ENCODE peak calls at places on chromosomes 5 and 9, in four cellular contexts. P is heart left ventricle, G is AG09309, X is fibroblast of mammary gland. R is an unnamed sample.

GRCh38 chr9:23746317-23746716 is 79.7 kb downstream of the ELAVL2 start:
- DNase-seq in P (no peak), G (no peak), X (no peak), R (no peak)

GRCh38 chr5:126976520-126977172 is 53.7 kb downstream of the MARCHF3 start:
- DNase-seq in P (no peak), G (no peak), X (no peak), R (no peak)

GRCh38 chr5:75523275-75523674 is 11.6 kb downstream of the POLK start:
- DNase-seq in P (no peak), G (no peak), X (no peak), R (no peak)

GRCh38 chr5:144549580-144549979 is 378.9 kb downstream of the KCTD16 start:
- DNase-seq in P (no peak), G (no peak), X (peak), R (no peak)

GRCh38 chr9:17135578-17135904 is 701 bp downstream of the CNTLN start:
- DNase-seq in P (no peak), G (no peak), X (peak), R (no peak)

GRCh38 chr5:126972062-126972895 is 58.1 kb downstream of the MARCHF3 start:
- DNase-seq in P (no peak), G (no peak), X (no peak), R (peak)

GRCh38 chr5:172361566-172362238 is 78.1 kb upstream of the UBTD2 start:
- DNase-seq in P (no peak), G (peak), X (peak), R (no peak)

GRCh38 chr5:151295138-151295537 is 8.4 kb downstream of the SLC36A3 start:
- DNase-seq in P (no peak), G (no peak), X (peak), R (no peak)

GRCh38 chr5:168941901-168942300 is 359.0 kb downstream of the SLIT3 start:
- DNase-seq in P (no peak), G (no peak), X (peak), R (no peak)

GRCh38 chr5:64603676-64604075 is 86.6 kb upstream of the SHISAL2B start:
- DNase-seq in P (no peak), G (no peak), X (no peak), R (no peak)

GRCh38 chr5:54619732-54620582 is 102.4 kb downstream of the SNX18 start:
- DNase-seq in P (no peak), G (no peak), X (no peak), R (no peak)

GRCh38 chr9:126336350-126337335 is 10.0 kb downstream of the MVB12B start:
- DNase-seq in P (no peak), G (no peak), X (no peak), R (peak)

GRCh38 chr9:2640570-2640969 is 19.0 kb downstream of the VLDLR start:
- DNase-seq in P (no peak), G (no peak), X (no peak), R (no peak)

GRCh38 chr5:138082033-138082432 is 1.8 kb upstream of the WNT8A start:
- DNase-seq in P (no peak), G (no peak), X (no peak), R (no peak)

GRCh38 chr5:115086473-115086872 is 83.2 kb downstream of the TRIM36 start:
- DNase-seq in P (no peak), G (no peak), X (no peak), R (no peak)

GRCh38 chr9:109880276-109881169 is 100.5 kb downstream of the PALM2AKAP2 start:
- DNase-seq in P (no peak), G (no peak), X (peak), R (peak)

GRCh38 chr5:35230043-35230611 is at the start of gene PRLR:
- DNase-seq in P (peak), G (no peak), X (peak), R (peak)

GRCh38 chr9:113546566-113546965 is 83.0 kb downstream of the RGS3 start:
- DNase-seq in P (no peak), G (no peak), X (no peak), R (no peak)

GRCh38 chr5:9658726-9659125 is 28.6 kb upstream of the TAS2R1 start:
- DNase-seq in P (no peak), G (peak), X (no peak), R (no peak)

GRCh38 chr9:20419552-20419951 is 202.7 kb downstream of the MLLT3 start:
- DNase-seq in P (no peak), G (no peak), X (no peak), R (no peak)

GRCh38 chr9:75739884-75740611 is 150.4 kb upstream of the PCSK5 start:
- DNase-seq in P (no peak), G (no peak), X (no peak), R (no peak)

GRCh38 chr5:91384671-91385430 is 1.7 kb upstream of the ARRDC3 start:
- DNase-seq in P (no peak), G (peak), X (peak), R (peak)

GRCh38 chr5:139688712-139689413 is 40.7 kb downstream of the CXXC5 start:
- DNase-seq in P (no peak), G (no peak), X (no peak), R (no peak)

GRCh38 chr5:126449751-126450271 is 26.6 kb downstream of the GRAMD2B start:
- DNase-seq in P (no peak), G (no peak), X (peak), R (peak)

GRCh38 chr5:96483878-96484277 is 50.8 kb upstream of the PCSK1 start:
- DNase-seq in P (no peak), G (no peak), X (peak), R (no peak)

GRCh38 chr9:100098241-100098886 is 436 bp downstream of the ERP44 start:
- DNase-seq in P (peak), G (no peak), X (peak), R (peak)

GRCh38 chr9:109449036-109449798 is 48.9 kb downstream of the PTPN3 start:
- DNase-seq in P (no peak), G (no peak), X (no peak), R (no peak)

GRCh38 chr5:131246515-131246914 is 17.3 kb upstream of the CDC42SE2 start:
- DNase-seq in P (no peak), G (no peak), X (no peak), R (no peak)

GRCh38 chr5:6264394-6264793 is 114.0 kb downstream of the MED10 start:
- DNase-seq in P (no peak), G (no peak), X (no peak), R (no peak)

DNA sequence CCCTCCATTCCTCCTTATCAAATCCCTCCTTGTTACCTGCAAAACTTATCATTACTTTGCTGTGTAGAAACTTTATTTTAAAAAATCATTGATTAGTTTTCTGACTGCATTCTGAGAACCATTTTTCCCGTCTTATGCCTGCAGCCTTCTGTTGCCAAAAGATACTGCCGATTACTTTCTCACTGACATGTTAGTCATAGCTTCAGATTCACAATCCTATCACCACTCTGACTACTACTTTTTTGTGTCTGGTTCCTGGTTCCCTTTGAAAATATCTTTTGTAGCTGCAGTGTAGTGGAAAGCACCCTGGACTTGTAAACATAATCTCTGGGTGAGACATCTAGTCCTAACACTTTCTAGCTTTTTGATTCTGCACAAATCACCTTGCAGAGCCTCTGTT is 71.7 kb downstream of the NR2F1 start:
- DNase-seq in P (no peak), G (no peak), X (peak), R (no peak)
- TF ChIP-seq CTCF in P (no peak), G (no peak), X (no peak), R (no peak)

DNA sequence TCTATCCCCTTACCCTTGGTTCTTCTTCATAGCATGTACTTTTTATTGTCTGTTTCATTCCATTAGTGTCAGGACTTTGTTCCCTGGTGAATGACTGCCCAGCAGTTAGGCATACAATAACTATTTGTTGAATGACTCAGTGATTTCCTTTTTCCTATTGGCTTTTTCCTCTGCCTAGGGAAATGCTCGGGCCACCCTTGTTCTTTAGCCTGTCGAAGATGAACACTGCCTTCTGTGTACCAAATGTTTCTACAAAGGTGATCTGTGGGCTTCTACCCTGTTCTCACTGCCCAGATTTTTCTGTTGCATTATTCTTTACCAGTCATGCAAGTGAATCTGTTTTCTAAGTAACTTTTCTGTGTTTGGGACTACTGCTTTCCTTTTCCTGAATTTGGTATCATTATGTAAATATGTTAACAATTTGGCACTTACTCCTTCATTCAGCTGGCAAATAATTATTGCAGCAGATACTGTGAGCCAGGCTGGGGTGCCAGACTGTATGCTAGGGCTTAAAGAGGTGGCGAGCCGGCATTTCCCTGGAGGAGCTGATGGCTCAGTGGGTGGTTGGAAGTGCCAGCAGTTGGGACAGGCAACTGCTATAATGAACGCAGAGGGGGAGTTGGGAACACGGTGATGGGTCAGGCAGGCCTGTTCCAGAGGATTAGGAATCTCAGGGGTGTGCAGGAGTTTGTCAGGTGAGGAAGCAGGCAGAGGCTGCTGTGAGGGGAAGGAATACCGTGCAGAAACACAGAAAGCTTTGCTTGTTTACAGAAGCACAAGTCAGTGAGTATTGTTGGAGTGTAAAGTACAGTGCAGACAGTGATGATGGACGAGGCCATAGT is 30.6 kb downstream of the KDM4C start:
- DNase-seq in P (no peak), G (no peak), X (peak), R (no peak)
- TF ChIP-seq CTCF in P (no peak), G (no peak), X (no peak), R (no peak)

GRCh38 chr5:129459485-129460120 is 495 bp upstream of the ADAMTS19 start:
- DNase-seq in P (peak), G (no peak), X (peak), R (peak)

GRCh38 chr5:129465945-129466344 is 5.8 kb downstream of the ADAMTS19 start:
- DNase-seq in P (no peak), G (no peak), X (no peak), R (no peak)

GRCh38 chr5:129461816-129462396 is 1.8 kb downstream of the ADAMTS19 start:
- DNase-seq in P (no peak), G (no peak), X (no peak), R (peak)

GRCh38 chr5:129460121-129460950 is at the start of gene ADAMTS19:
- DNase-seq in P (no peak), G (no peak), X (peak), R (peak)

DNA sequence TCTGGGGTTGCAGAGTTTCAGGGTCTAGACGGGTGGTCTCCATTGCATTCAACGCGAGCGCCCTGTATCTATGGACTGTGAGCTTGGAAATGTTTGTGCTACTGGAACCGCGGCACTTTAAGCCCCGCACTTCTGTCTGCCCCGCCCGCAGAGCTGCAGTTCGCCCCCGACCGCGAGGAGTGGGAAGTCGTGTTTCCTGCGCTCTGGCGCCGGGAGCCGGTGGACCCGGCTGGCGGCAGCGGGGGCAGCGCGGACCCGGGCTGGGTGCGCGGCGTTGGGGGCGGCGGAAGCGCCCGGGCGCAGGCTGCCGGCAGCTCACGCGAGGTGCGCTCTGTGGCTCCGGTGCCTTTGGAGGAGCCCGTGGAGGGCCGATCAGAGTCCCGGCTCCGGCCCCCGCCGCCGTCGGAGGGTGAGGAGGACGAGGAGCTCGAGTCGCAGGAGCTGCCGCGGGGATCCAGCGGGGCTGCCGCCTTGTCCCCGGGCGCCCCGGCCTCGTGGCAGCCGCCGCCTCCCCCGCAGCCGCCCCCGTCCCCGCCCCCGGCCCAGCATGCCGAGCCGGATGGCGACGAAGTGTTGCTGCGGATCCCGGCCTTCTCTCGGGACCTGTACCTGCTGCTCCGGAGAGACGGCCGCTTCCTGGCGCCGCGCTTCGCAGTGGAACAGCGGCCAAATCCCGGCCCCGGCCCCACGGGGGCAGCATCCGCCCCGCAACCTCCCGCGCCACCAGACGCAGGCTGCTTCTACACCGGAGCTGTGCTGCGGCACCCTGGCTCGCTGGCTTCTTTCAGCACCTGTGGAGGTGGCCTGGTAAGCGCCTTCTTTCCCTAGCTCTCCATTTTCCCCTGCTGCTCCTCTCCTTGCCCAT is 1.1 kb downstream of the ADAMTS19 start:
- DNase-seq in P (peak), G (no peak), X (no peak), R (peak)
- TF ChIP-seq CTCF in P (peak), G (no peak), X (no peak), R (no peak)

GRCh38 chr9:93247892-93248291 is 64.0 kb downstream of the WNK2 start:
- DNase-seq in P (no peak), G (no peak), X (no peak), R (no peak)
- TF ChIP-seq CTCF in P (no peak), G (no peak), X (no peak), R (no peak)

GRCh38 chr9:9917400-9917799 is 695.4 kb downstream of the PTPRD start:
- DNase-seq in P (no peak), G (no peak), X (no peak), R (no peak)

GRCh38 chr9:9914174-9914573 is 698.6 kb downstream of the PTPRD start:
- DNase-seq in P (no peak), G (no peak), X (no peak), R (no peak)

GRCh38 chr9:9913276-9913832 is 699.4 kb downstream of the PTPRD start:
- DNase-seq in P (no peak), G (no peak), X (no peak), R (no peak)

GRCh38 chr9:9912459-9912858 is 700.3 kb downstream of the PTPRD start:
- DNase-seq in P (no peak), G (no peak), X (peak), R (no peak)
- TF ChIP-seq CTCF in P (no peak), G (no peak), X (peak), R (peak)

DNA sequence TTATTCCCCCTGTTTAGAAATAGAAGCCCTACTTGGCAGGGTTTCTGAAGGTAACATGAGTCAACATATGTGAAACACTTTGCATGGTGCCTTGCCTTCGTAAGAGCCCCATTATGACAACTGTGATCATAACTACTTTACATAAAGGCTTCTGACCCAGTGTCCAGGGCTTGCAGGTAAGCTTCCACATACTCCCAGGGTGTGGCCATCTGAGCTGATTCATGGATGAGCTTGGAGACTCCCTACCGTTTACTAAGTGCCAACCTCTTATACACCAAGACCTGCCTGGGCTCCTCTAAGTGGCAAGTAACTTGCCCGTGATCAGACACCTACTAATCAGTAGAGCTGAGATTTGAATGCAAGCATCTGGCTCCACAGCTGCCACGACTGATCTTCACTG is 62.8 kb upstream of the C5orf58 start:
- DNase-seq in P (no peak), G (no peak), X (no peak), R (no peak)
- TF ChIP-seq CTCF in P (no peak), G (no peak), X (no peak), R (no peak)

GRCh38 chr9:37428345-37428744 is 5.8 kb downstream of the GRHPR start:
- DNase-seq in P (no peak), G (no peak), X (no peak), R (no peak)

GRCh38 chr9:37429441-37430285 is 7.2 kb downstream of the GRHPR start:
- DNase-seq in P (no peak), G (no peak), X (no peak), R (no peak)

GRCh38 chr9:37432020-37432419 is 9.5 kb downstream of the GRHPR start:
- DNase-seq in P (no peak), G (no peak), X (no peak), R (no peak)

GRCh38 chr9:37433754-37434435 is 11.4 kb downstream of the GRHPR start:
- DNase-seq in P (no peak), G (no peak), X (no peak), R (no peak)

DNA sequence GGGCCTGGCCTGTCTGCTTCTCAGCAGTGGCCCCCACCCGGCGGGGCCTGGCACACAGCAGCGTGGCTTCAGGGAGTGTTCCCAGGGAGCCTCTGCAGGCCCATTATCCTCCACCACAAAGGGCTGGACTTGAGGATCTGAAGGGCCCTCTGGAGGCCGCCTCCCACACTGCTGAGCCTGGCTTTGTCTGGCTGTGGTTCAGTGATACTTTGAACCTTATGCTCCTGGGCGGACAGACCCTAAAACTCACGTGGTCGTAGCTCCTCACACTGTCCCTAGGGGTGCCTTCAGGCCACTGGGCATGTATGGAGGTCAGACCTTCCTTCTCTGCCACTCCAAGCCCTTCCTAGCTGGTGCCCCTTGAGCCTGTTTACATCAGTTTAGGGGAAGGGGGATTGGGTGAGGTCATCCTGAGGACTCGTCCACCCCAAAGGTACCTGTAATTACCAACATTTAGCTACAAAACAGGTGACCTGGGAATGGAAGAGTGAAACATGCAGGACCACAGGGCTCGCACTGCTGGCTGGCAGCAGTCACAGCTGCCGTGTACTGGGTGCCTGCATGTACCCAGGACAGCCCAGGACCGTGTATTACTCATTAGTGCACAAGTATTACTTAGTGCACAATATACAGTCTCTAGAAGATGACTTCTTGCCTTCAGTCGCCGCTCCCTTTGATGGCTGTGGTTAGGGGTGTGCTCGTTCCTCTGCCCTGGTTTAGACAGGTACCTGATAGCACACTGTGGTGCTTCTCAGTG is 8.5 kb downstream of the GRHPR start:
- DNase-seq in P (no peak), G (no peak), X (no peak), R (no peak)
- TF ChIP-seq CTCF in P (no peak), G (no peak), X (no peak), R (no peak)

R was measured in GM10248.